ENCODE peak calls at places on chromosome 9, in four cellular contexts. V, E, P and B are unnamed samples.

GRCh38 chr9:120655005-120655622 is 59.2 kb downstream of the MEGF9 start:
- DNase-seq in P (no peak), V (no peak), E (no peak), B (peak; percentile 26)

GRCh38 chr9:135344915-135345500 is 134.6 kb upstream of the PPP1R26 start:
- DNase-seq in V (no peak), E (no peak), P (no peak), B (no peak)

GRCh38 chr9:124345751-124346281 is 69.4 kb downstream of the PSMB7 start:
- DNase-seq in P (no peak), E (no peak), V (no peak), B (no peak)

GRCh38 chr9:71587576-71588362 is 180.5 kb downstream of the CEMIP2 start:
- DNase-seq in V (no peak), P (no peak), E (no peak), B (no peak)

GRCh38 chr9:90326219-90326618 is 316.4 kb downstream of the DIRAS2 start:
- DNase-seq in V (no peak), P (no peak), E (no peak), B (no peak)

GRCh38 chr9:138052635-138053320 is 175.2 kb downstream of the CACNA1B start:
- DNase-seq in V (no peak), E (no peak), P (no peak), B (no peak)

GRCh38 chr9:134372621-134373267 is 46.5 kb downstream of the RXRA start:
- DNase-seq in V (no peak), P (no peak), E (no peak), B (no peak)

GRCh38 chr9:26637101-26637500 is 255.5 kb downstream of the CAAP1 start:
- DNase-seq in P (no peak), V (no peak), E (no peak), B (no peak)

GRCh38 chr9:95003694-95004451 is 277.4 kb downstream of the AOPEP start:
- DNase-seq in P (peak; percentile 55), E (no peak), V (no peak), B (no peak)

GRCh38 chr9:121685795-121686377 is 34.5 kb downstream of the DAB2IP start:
- DNase-seq in E (no peak), V (no peak), P (no peak), B (no peak)

GRCh38 chr9:76352026-76352620 is 42.1 kb downstream of the RFK start:
- DNase-seq in P (no peak), E (no peak), V (no peak), B (no peak)

GRCh38 chr9:126591922-126592321 is 21.8 kb upstream of the LMX1B start:
- DNase-seq in E (no peak), V (no peak), P (no peak), B (no peak)

GRCh38 chr9:34636791-34637355 is 714 bp downstream of the SIGMAR1 start:
- DNase-seq in E (no peak), V (no peak), P (no peak), B (no peak)

GRCh38 chr9:37197158-37198033 is 77.0 kb downstream of the ZCCHC7 start:
- DNase-seq in V (no peak), P (peak; percentile 62), E (no peak), B (peak; percentile 87)

GRCh38 chr9:70112981-70113380 is 69.3 kb downstream of the MAMDC2 start:
- DNase-seq in P (no peak), E (no peak), V (no peak), B (no peak)

GRCh38 chr9:15374310-15374709 is 48.4 kb upstream of the SNAPC3 start:
- DNase-seq in E (no peak), V (no peak), P (no peak), B (no peak)

GRCh38 chr9:92709240-92709639 is 39.3 kb upstream of the IPPK start:
- DNase-seq in V (no peak), P (no peak), E (no peak), B (no peak)

GRCh38 chr9:112348257-112348992 is 15.0 kb upstream of the PTBP3 start:
- DNase-seq in P (peak; percentile 57), E (peak; percentile 83), V (peak; percentile 59), B (peak; percentile 77)

GRCh38 chr9:73023025-73023541 is 70.2 kb upstream of the ALDH1A1 start:
- DNase-seq in P (peak; percentile 66), V (peak; percentile 9), E (peak; percentile 34), B (peak; percentile 78)

GRCh38 chr9:13209498-13209897 is 70.0 kb downstream of the MPDZ start:
- DNase-seq in V (no peak), P (no peak), E (no peak), B (peak; percentile 60)

GRCh38 chr9:4665357-4665756 is 923 bp downstream of the SPATA6L start:
- DNase-seq in P (no peak), V (no peak), E (no peak), B (peak; percentile 100)

GRCh38 chr9:12368569-12368968 is 324.6 kb upstream of the TYRP1 start:
- DNase-seq in V (no peak), P (no peak), E (no peak), B (no peak)